ENCODE peak calls at places on chromosomes 7 and 10, in eight cellular contexts. G, Z, Y, H, F, D, P and W are unnamed samples.

GRCh38 chr10:68559872-68560200 is 301 bp upstream of the TET1 start:
- DNase-seq in G (no peak), Z (peak; percentile 69), Y (no peak), H (no peak), F (no peak), D (no peak), P (no peak), W (no peak)

GRCh38 chr10:3068201-3068967 is 1.0 kb downstream of the PFKP start:
- DNase-seq in G (peak; percentile 50), Z (peak; percentile 85), Y (peak; percentile 62), H (peak; percentile 68), F (peak; percentile 50), D (peak; percentile 39), P (no peak), W (peak; percentile 94)

GRCh38 chr10:132748545-132749427 is 37.2 kb downstream of the NKX6-2 start:
- DNase-seq in G (no peak), Z (no peak), Y (no peak), H (no peak), F (no peak), D (no peak), P (no peak), W (peak; percentile 77)

GRCh38 chr7:54664235-54665228 is 94.5 kb downstream of the SEC61G start:
- DNase-seq in G (peak; percentile 6), Z (no peak), Y (peak; percentile 34), H (peak; percentile 87), F (peak; percentile 31), D (no peak), P (no peak), W (peak; percentile 88)

GRCh38 chr10:129042747-129043146 is 424.3 kb upstream of the MGMT start:
- DNase-seq in G (no peak), Z (no peak), Y (no peak), H (no peak), F (no peak), D (no peak), P (no peak), W (no peak)

GRCh38 chr10:80372675-80373074 is 16.1 kb downstream of the DYDC2 start:
- DNase-seq in G (no peak), Z (no peak), Y (no peak), H (no peak), F (no peak), D (no peak), P (no peak), W (no peak)

GRCh38 chr7:584122-584465 is 64.4 kb upstream of the PDGFA start:
- DNase-seq in G (no peak), Z (no peak), Y (no peak), H (no peak), F (peak; percentile 39), D (no peak), P (no peak), W (no peak)

GRCh38 chr7:99143853-99144672 is at the start of gene SMURF1:
- DNase-seq in G (peak; percentile 43), Z (peak; percentile 80), Y (peak; percentile 70), H (peak; percentile 78), F (peak; percentile 76), D (peak; percentile 47), P (no peak), W (peak; percentile 64)

GRCh38 chr7:12889391-12889790 is 202.0 kb downstream of the ARL4A start:
- DNase-seq in G (no peak), Z (no peak), Y (no peak), H (no peak), F (no peak), D (no peak), P (no peak), W (no peak)

GRCh38 chr10:329361-330099 is 194.3 kb downstream of the ZMYND11 start:
- DNase-seq in G (peak; percentile 87), Z (peak; percentile 96), Y (peak; percentile 85), H (peak; percentile 37), F (peak; percentile 93), D (peak; percentile 75), P (no peak), W (no peak)

GRCh38 chr7:129866251-129866650 is 86.5 kb downstream of the UBE2H start:
- DNase-seq in G (no peak), Z (no peak), Y (no peak), H (no peak), F (no peak), D (no peak), P (no peak), W (no peak)

GRCh38 chr10:132605390-132605789 is 67.8 kb downstream of the INPP5A start:
- DNase-seq in G (no peak), Z (no peak), Y (no peak), H (no peak), F (no peak), D (no peak), P (no peak), W (no peak)

GRCh38 chr10:61896854-61897661 is 4.4 kb upstream of the ARID5B start:
- DNase-seq in G (no peak), Z (peak; percentile 73), Y (peak; percentile 59), H (peak; percentile 95), F (peak; percentile 49), D (peak; percentile 59), P (peak; percentile 85), W (peak; percentile 88)

GRCh38 chr10:61285749-61286148 is 167.4 kb downstream of the TMEM26 start:
- DNase-seq in G (no peak), Z (no peak), Y (no peak), H (no peak), F (no peak), D (no peak), P (no peak), W (no peak)

GRCh38 chr7:2242541-2243482 is 786 bp downstream of the NUDT1 start:
- DNase-seq in G (no peak), Z (no peak), Y (peak; percentile 28), H (peak; percentile 61), F (no peak), D (no peak), P (no peak), W (no peak)

GRCh38 chr7:22386206-22386858 is 29.4 kb upstream of the RAPGEF5 start:
- DNase-seq in G (no peak), Z (no peak), Y (no peak), H (no peak), F (no peak), D (no peak), P (peak; percentile 35), W (no peak)
- H3K27ac ChIP-seq in G (no peak overlapping the region), Z (no peak overlapping the region), Y (no peak overlapping the region), H (no peak overlapping the region), F (no peak overlapping the region), D (no peak overlapping the region), P (peak overlapping the region; percentile 76), W (no peak overlapping the region)

DNA sequence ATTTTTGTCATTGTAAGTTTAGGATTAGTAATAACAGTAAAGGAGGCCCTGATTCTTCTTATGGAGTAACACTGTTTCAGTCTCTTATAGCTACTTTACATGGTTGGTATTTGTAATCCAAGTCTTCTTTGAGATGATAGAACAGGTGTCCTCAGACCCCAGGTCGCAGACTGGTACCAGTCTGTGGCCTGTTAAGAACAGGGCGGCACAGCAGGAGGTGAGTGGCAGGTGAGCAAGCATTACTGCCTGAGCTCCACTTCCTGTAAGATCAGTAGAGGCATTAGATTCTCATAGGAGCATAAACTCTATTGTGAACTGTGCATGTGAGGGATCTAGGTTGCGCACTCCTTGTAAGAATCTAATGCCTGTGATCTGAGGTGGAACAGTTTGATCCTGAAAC is 77.3 kb downstream of the STK31 start:
- DNase-seq in G (no peak), Z (no peak), Y (no peak), H (peak; percentile 31), F (no peak), D (no peak), P (no peak), W (no peak)
- TF ChIP-seq POLR2AphosphoS5 in G (no peak), Z (no peak), Y (no peak), H (no peak), F (no peak), D (no peak), P (no peak), W (no peak)

GRCh38 chr10:15712903-15713302 is 6.8 kb downstream of the ITGA8 start:
- DNase-seq in G (no peak), Z (no peak), Y (no peak), H (no peak), F (no peak), D (no peak), P (no peak), W (no peak)

GRCh38 chr10:15715619-15716227 is 4.0 kb downstream of the ITGA8 start:
- DNase-seq in G (no peak), Z (no peak), Y (peak; percentile 44), H (peak; percentile 47), F (no peak), D (no peak), P (no peak), W (no peak)

GRCh38 chr10:15714847-15715246 is 4.9 kb downstream of the ITGA8 start:
- DNase-seq in G (no peak), Z (no peak), Y (no peak), H (no peak), F (no peak), D (no peak), P (no peak), W (no peak)

GRCh38 chr10:15705298-15705697 is 14.4 kb downstream of the ITGA8 start:
- DNase-seq in G (no peak), Z (no peak), Y (peak; percentile 6), H (no peak), F (no peak), D (no peak), P (no peak), W (no peak)

DNA sequence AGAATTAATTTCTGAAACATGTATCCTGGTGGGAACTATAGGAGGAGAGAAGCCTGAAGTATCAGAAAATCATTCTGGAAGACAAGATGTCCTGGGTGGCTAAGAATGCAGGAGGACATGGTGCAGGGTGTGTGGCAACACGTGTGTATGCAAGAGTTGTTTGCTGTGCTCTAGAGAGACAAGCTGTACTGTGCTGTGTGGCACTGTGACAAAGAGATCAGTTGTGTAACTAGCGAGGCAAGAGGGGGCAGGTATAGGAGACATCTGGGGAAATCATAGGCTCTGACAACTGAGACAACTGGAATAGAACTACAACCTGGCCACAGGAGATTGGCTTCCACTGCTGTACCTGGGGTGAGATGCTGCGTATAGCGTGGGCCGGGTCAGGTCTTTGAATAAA is 9.3 kb downstream of the ITGA8 start:
- DNase-seq in G (peak; percentile 42), Z (no peak), Y (no peak), H (no peak), F (no peak), D (no peak), P (no peak), W (peak; percentile 61)
- H3K4me3 ChIP-seq in G (no peak overlapping the region), Z (no peak overlapping the region), Y (no peak overlapping the region), H (no peak overlapping the region), F (no peak overlapping the region), D (no peak overlapping the region), P (no peak overlapping the region), W (no peak overlapping the region)

DNA sequence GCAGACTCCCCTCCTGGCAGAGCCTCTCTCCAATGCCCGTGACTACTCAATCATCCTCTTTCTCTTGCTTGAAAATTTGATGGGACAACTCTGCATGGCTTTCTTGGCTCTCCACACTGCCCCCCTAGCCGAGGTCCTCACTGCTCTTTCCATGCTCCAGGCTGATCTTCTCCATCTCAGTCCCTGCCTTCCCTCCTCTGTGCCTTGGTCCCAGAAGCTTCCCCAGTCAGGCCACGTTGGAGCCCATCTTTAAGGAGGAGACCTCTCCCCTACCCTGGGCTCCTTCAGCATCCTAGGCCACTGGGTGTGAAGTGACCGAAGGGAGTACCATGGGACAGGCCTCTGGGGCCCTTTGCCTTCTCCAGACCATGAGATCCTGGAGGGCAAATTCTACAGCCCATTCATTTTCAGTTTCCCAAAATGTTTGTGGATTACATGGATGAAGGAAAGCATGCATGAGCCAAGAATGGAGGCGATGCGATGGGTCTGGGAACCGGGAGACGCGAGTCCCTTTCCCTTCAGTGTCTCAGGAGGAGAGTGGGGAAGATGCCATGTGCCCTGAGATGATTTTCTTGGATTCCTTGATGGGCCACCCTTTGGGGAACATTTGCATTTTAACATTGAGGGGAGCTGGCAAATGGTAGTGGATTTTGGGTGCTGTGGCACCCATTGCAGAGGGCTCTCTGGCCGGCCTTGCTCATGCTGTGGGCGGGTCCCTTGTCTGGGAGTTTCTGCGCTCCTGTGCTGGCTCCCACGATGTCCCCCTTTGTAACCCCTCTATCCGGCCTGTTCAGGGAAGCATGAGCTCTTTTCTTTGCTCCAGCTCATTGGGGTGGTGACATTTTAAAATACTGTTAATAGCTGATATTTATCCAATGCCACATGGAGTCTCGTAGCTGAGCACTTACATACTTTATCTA is 376.6 kb downstream of the RPS24 start:
- DNase-seq in G (no peak), Z (peak; percentile 42), Y (no peak), H (no peak), F (peak; percentile 11), D (no peak), P (no peak), W (no peak)
- H3K27ac ChIP-seq in G (no peak overlapping the region), Z (no peak overlapping the region), Y (no peak overlapping the region), H (no peak overlapping the region), F (no peak overlapping the region), D (no peak overlapping the region), P (no peak overlapping the region), W (no peak overlapping the region)